ENCODE peak calls at places on chromosomes 3 and 15, in nine cellular contexts. One of them, this sample, is unnamed.

GRCh38 chr3:193974147-193974546 is 161.8 kb upstream of the HES1 start:
- DNase-seq in NCI-H1092 treated with DMSO at 0.1 percent for 48 hours: no peak
- DNase-seq in cerebellar nuclear complex: no peak
- DNase-seq in smooth muscle cell of the brain vasculature: no peak
- DNase-seq in cardiac fibroblast: no peak
- DNase-seq in islet precursor cell: peak; percentile 83
- DNase-seq in NAMALWA: no peak
- DNase-seq in HFFc6: peak; percentile 40
- DNase-seq in Peyer's patch: no peak
- DNase-seq in this sample: no peak

GRCh38 chr3:98596902-98597500 is 3.6 kb upstream of the CPOX start:
- DNase-seq in Peyer's patch: no peak
- DNase-seq in cerebellar nuclear complex: no peak
- DNase-seq in smooth muscle cell of the brain vasculature: no peak
- DNase-seq in cardiac fibroblast: peak; percentile 48
- DNase-seq in HFFc6: peak; percentile 39
- DNase-seq in NCI-H1092 treated with DMSO at 0.1 percent for 48 hours: no peak
- DNase-seq in NAMALWA: peak; percentile 82
- DNase-seq in islet precursor cell: no peak
- DNase-seq in this sample: peak; percentile 10

GRCh38 chr3:171347017-171347979 is 112.9 kb downstream of the TNIK start:
- DNase-seq in NCI-H1092 treated with DMSO at 0.1 percent for 48 hours: no peak
- DNase-seq in cerebellar nuclear complex: no peak
- DNase-seq in HFFc6: no peak
- DNase-seq in Peyer's patch: no peak
- DNase-seq in islet precursor cell: no peak
- DNase-seq in cardiac fibroblast: peak; percentile 71
- DNase-seq in smooth muscle cell of the brain vasculature: no peak
- DNase-seq in NAMALWA: peak; percentile 3
- DNase-seq in this sample: no peak

GRCh38 chr15:65533057-65533752 is 2.9 kb downstream of the HACD3 start:
- DNase-seq in islet precursor cell: no peak
- DNase-seq in HFFc6: no peak
- DNase-seq in cerebellar nuclear complex: no peak
- DNase-seq in NCI-H1092 treated with DMSO at 0.1 percent for 48 hours: no peak
- DNase-seq in smooth muscle cell of the brain vasculature: no peak
- DNase-seq in cardiac fibroblast: no peak
- DNase-seq in Peyer's patch: no peak
- DNase-seq in NAMALWA: no peak
- DNase-seq in this sample: no peak

GRCh38 chr3:72821170-72821781 is 27.0 kb downstream of the SHQ1 start:
- DNase-seq in cardiac fibroblast: peak; percentile 43
- DNase-seq in HFFc6: no peak
- DNase-seq in smooth muscle cell of the brain vasculature: no peak
- DNase-seq in cerebellar nuclear complex: no peak
- DNase-seq in NAMALWA: no peak
- DNase-seq in Peyer's patch: no peak
- DNase-seq in islet precursor cell: peak; percentile 57
- DNase-seq in NCI-H1092 treated with DMSO at 0.1 percent for 48 hours: no peak
- DNase-seq in this sample: peak; percentile 62

GRCh38 chr15:52789008-52789600 is 1.0 kb downstream of the ONECUT1 start:
- DNase-seq in NCI-H1092 treated with DMSO at 0.1 percent for 48 hours: no peak
- DNase-seq in cardiac fibroblast: no peak
- DNase-seq in cerebellar nuclear complex: no peak
- DNase-seq in smooth muscle cell of the brain vasculature: no peak
- DNase-seq in Peyer's patch: no peak
- DNase-seq in HFFc6: no peak
- DNase-seq in islet precursor cell: no peak
- DNase-seq in NAMALWA: no peak
- DNase-seq in this sample: no peak

GRCh38 chr15:100043069-100043641 is 298.6 kb downstream of the ADAMTS17 start:
- DNase-seq in NCI-H1092 treated with DMSO at 0.1 percent for 48 hours: no peak
- DNase-seq in islet precursor cell: no peak
- DNase-seq in Peyer's patch: no peak
- DNase-seq in cardiac fibroblast: peak; percentile 66
- DNase-seq in smooth muscle cell of the brain vasculature: peak; percentile 40
- DNase-seq in HFFc6: peak; percentile 19
- DNase-seq in cerebellar nuclear complex: no peak
- DNase-seq in NAMALWA: no peak
- DNase-seq in this sample: no peak

GRCh38 chr15:82159922-82160321 is 102.6 kb downstream of the EFL1 start:
- DNase-seq in NAMALWA: no peak
- DNase-seq in HFFc6: peak; percentile 100
- DNase-seq in cerebellar nuclear complex: no peak
- DNase-seq in NCI-H1092 treated with DMSO at 0.1 percent for 48 hours: no peak
- DNase-seq in cardiac fibroblast: peak; percentile 68
- DNase-seq in islet precursor cell: peak; percentile 96
- DNase-seq in smooth muscle cell of the brain vasculature: no peak
- DNase-seq in Peyer's patch: no peak
- DNase-seq in this sample: no peak

GRCh38 chr3:47394140-47394855 is 13.5 kb downstream of the PTPN23 start:
- DNase-seq in NAMALWA: no peak
- DNase-seq in smooth muscle cell of the brain vasculature: no peak
- DNase-seq in cardiac fibroblast: peak; percentile 51
- DNase-seq in cerebellar nuclear complex: no peak
- DNase-seq in islet precursor cell: peak; percentile 77
- DNase-seq in Peyer's patch: no peak
- DNase-seq in HFFc6: peak; percentile 25
- DNase-seq in NCI-H1092 treated with DMSO at 0.1 percent for 48 hours: no peak
- DNase-seq in this sample: no peak

GRCh38 chr15:64773606-64774555 is 1.5 kb downstream of the RBPMS2 start:
- DNase-seq in HFFc6: no peak
- DNase-seq in NCI-H1092 treated with DMSO at 0.1 percent for 48 hours: no peak
- DNase-seq in NAMALWA: no peak
- DNase-seq in Peyer's patch: no peak
- DNase-seq in islet precursor cell: peak; percentile 77
- DNase-seq in smooth muscle cell of the brain vasculature: no peak
- DNase-seq in cardiac fibroblast: no peak
- DNase-seq in cerebellar nuclear complex: no peak
- DNase-seq in this sample: no peak

GRCh38 chr3:193711964-193712598 is 119.1 kb downstream of the OPA1 start:
- DNase-seq in smooth muscle cell of the brain vasculature: no peak
- DNase-seq in NCI-H1092 treated with DMSO at 0.1 percent for 48 hours: peak; percentile 97
- DNase-seq in cardiac fibroblast: no peak
- DNase-seq in HFFc6: no peak
- DNase-seq in cerebellar nuclear complex: no peak
- DNase-seq in islet precursor cell: no peak
- DNase-seq in NAMALWA: no peak
- DNase-seq in Peyer's patch: no peak
- DNase-seq in this sample: peak; percentile 99

GRCh38 chr15:38688096-38688495 is 123.5 kb upstream of the RASGRP1 start:
- DNase-seq in islet precursor cell: no peak
- DNase-seq in NAMALWA: no peak
- DNase-seq in cardiac fibroblast: no peak
- DNase-seq in Peyer's patch: no peak
- DNase-seq in NCI-H1092 treated with DMSO at 0.1 percent for 48 hours: no peak
- DNase-seq in smooth muscle cell of the brain vasculature: no peak
- DNase-seq in cerebellar nuclear complex: no peak
- DNase-seq in HFFc6: no peak
- DNase-seq in this sample: no peak

GRCh38 chr15:69474291-69474690 is 21.7 kb downstream of the RPLP1 start:
- DNase-seq in smooth muscle cell of the brain vasculature: no peak
- DNase-seq in NCI-H1092 treated with DMSO at 0.1 percent for 48 hours: no peak
- DNase-seq in cardiac fibroblast: no peak
- DNase-seq in Peyer's patch: no peak
- DNase-seq in NAMALWA: no peak
- DNase-seq in HFFc6: peak; percentile 69
- DNase-seq in cerebellar nuclear complex: no peak
- DNase-seq in islet precursor cell: peak; percentile 53
- DNase-seq in this sample: no peak

GRCh38 chr3:65883614-65884013 is 155.1 kb downstream of the MAGI1 start:
- DNase-seq in cardiac fibroblast: peak; percentile 43
- DNase-seq in smooth muscle cell of the brain vasculature: no peak
- DNase-seq in NAMALWA: no peak
- DNase-seq in HFFc6: peak; percentile 10
- DNase-seq in cerebellar nuclear complex: no peak
- DNase-seq in NCI-H1092 treated with DMSO at 0.1 percent for 48 hours: peak; percentile 35
- DNase-seq in Peyer's patch: no peak
- DNase-seq in islet precursor cell: no peak
- DNase-seq in this sample: peak; percentile 80

GRCh38 chr3:61736506-61736905 is 175.1 kb downstream of the PTPRG start:
- DNase-seq in cardiac fibroblast: no peak
- DNase-seq in cerebellar nuclear complex: no peak
- DNase-seq in NAMALWA: no peak
- DNase-seq in HFFc6: no peak
- DNase-seq in smooth muscle cell of the brain vasculature: no peak
- DNase-seq in NCI-H1092 treated with DMSO at 0.1 percent for 48 hours: no peak
- DNase-seq in islet precursor cell: no peak
- DNase-seq in Peyer's patch: no peak
- DNase-seq in this sample: no peak

GRCh38 chr15:49024840-49025239 is 21.4 kb downstream of the SECISBP2L start:
- DNase-seq in smooth muscle cell of the brain vasculature: no peak
- DNase-seq in NCI-H1092 treated with DMSO at 0.1 percent for 48 hours: no peak
- DNase-seq in cerebellar nuclear complex: no peak
- DNase-seq in Peyer's patch: no peak
- DNase-seq in islet precursor cell: no peak
- DNase-seq in HFFc6: no peak
- DNase-seq in cardiac fibroblast: no peak
- DNase-seq in NAMALWA: no peak
- DNase-seq in this sample: no peak

GRCh38 chr3:127038476-127038875 is 55.6 kb downstream of the PLXNA1 start:
- DNase-seq in islet precursor cell: no peak
- DNase-seq in cerebellar nuclear complex: no peak
- DNase-seq in smooth muscle cell of the brain vasculature: no peak
- DNase-seq in Peyer's patch: no peak
- DNase-seq in NCI-H1092 treated with DMSO at 0.1 percent for 48 hours: no peak
- DNase-seq in HFFc6: no peak
- DNase-seq in NAMALWA: no peak
- DNase-seq in cardiac fibroblast: no peak
- DNase-seq in this sample: no peak

GRCh38 chr3:61841111-61841845 is 279.9 kb downstream of the PTPRG start:
- DNase-seq in NAMALWA: no peak
- DNase-seq in NCI-H1092 treated with DMSO at 0.1 percent for 48 hours: no peak
- DNase-seq in smooth muscle cell of the brain vasculature: peak; percentile 51
- DNase-seq in cardiac fibroblast: peak; percentile 85
- DNase-seq in cerebellar nuclear complex: no peak
- DNase-seq in islet precursor cell: no peak
- DNase-seq in Peyer's patch: no peak
- DNase-seq in HFFc6: no peak
- DNase-seq in this sample: no peak

GRCh38 chr3:38616658-38617057 is 32.8 kb downstream of the SCN5A start:
- DNase-seq in Peyer's patch: no peak
- DNase-seq in NCI-H1092 treated with DMSO at 0.1 percent for 48 hours: no peak
- DNase-seq in smooth muscle cell of the brain vasculature: no peak
- DNase-seq in NAMALWA: no peak
- DNase-seq in cardiac fibroblast: no peak
- DNase-seq in HFFc6: no peak
- DNase-seq in islet precursor cell: no peak
- DNase-seq in cerebellar nuclear complex: no peak
- DNase-seq in this sample: no peak

GRCh38 chr3:108882762-108883161 is 60.2 kb downstream of the TRAT1 start:
- DNase-seq in cardiac fibroblast: no peak
- DNase-seq in HFFc6: no peak
- DNase-seq in NCI-H1092 treated with DMSO at 0.1 percent for 48 hours: no peak
- DNase-seq in NAMALWA: no peak
- DNase-seq in Peyer's patch: no peak
- DNase-seq in smooth muscle cell of the brain vasculature: no peak
- DNase-seq in islet precursor cell: no peak
- DNase-seq in cerebellar nuclear complex: no peak
- DNase-seq in this sample: no peak

GRCh38 chr3:161508852-161509477 is 12.4 kb downstream of the OTOL1 start:
- DNase-seq in cerebellar nuclear complex: no peak
- DNase-seq in HFFc6: peak; percentile 0
- DNase-seq in islet precursor cell: no peak
- DNase-seq in Peyer's patch: no peak
- DNase-seq in smooth muscle cell of the brain vasculature: no peak
- DNase-seq in NAMALWA: peak; percentile 53
- DNase-seq in cardiac fibroblast: peak; percentile 2
- DNase-seq in NCI-H1092 treated with DMSO at 0.1 percent for 48 hours: peak; percentile 33
- DNase-seq in this sample: no peak

GRCh38 chr3:26029323-26029722 is 239.4 kb downstream of the OXSM start:
- DNase-seq in NAMALWA: no peak
- DNase-seq in cardiac fibroblast: no peak
- DNase-seq in smooth muscle cell of the brain vasculature: no peak
- DNase-seq in NCI-H1092 treated with DMSO at 0.1 percent for 48 hours: no peak
- DNase-seq in HFFc6: no peak
- DNase-seq in islet precursor cell: no peak
- DNase-seq in cerebellar nuclear complex: no peak
- DNase-seq in Peyer's patch: no peak
- DNase-seq in this sample: no peak

GRCh38 chr15:83436513-83437158 is 10.5 kb upstream of the SH3GL3 start:
- DNase-seq in HFFc6: peak; percentile 55
- DNase-seq in islet precursor cell: peak; percentile 56
- DNase-seq in NAMALWA: peak; percentile 49
- DNase-seq in cerebellar nuclear complex: no peak
- DNase-seq in NCI-H1092 treated with DMSO at 0.1 percent for 48 hours: no peak
- DNase-seq in Peyer's patch: no peak
- DNase-seq in cardiac fibroblast: peak; percentile 76
- DNase-seq in smooth muscle cell of the brain vasculature: peak; percentile 10
- DNase-seq in this sample: no peak

GRCh38 chr15:68809517-68809916 is 11.2 kb downstream of the ANP32A start:
- DNase-seq in cerebellar nuclear complex: no peak
- DNase-seq in Peyer's patch: no peak
- DNase-seq in NAMALWA: no peak
- DNase-seq in HFFc6: no peak
- DNase-seq in cardiac fibroblast: no peak
- DNase-seq in NCI-H1092 treated with DMSO at 0.1 percent for 48 hours: no peak
- DNase-seq in smooth muscle cell of the brain vasculature: no peak
- DNase-seq in islet precursor cell: peak; percentile 22
- DNase-seq in this sample: no peak

GRCh38 chr3:194690501-194691372 is 5.1 kb downstream of the FAM43A start:
- DNase-seq in cerebellar nuclear complex: no peak
- DNase-seq in smooth muscle cell of the brain vasculature: no peak
- DNase-seq in NCI-H1092 treated with DMSO at 0.1 percent for 48 hours: no peak
- DNase-seq in islet precursor cell: no peak
- DNase-seq in Peyer's patch: no peak
- DNase-seq in cardiac fibroblast: peak; percentile 29
- DNase-seq in HFFc6: no peak
- DNase-seq in NAMALWA: peak; percentile 64
- DNase-seq in this sample: peak; percentile 51

GRCh38 chr3:38649500-38650247 is at the start of gene SCN5A:
- DNase-seq in smooth muscle cell of the brain vasculature: no peak
- DNase-seq in islet precursor cell: peak; percentile 82
- DNase-seq in HFFc6: no peak
- DNase-seq in cerebellar nuclear complex: no peak
- DNase-seq in cardiac fibroblast: peak; percentile 28
- DNase-seq in Peyer's patch: peak; percentile 10
- DNase-seq in NAMALWA: no peak
- DNase-seq in NCI-H1092 treated with DMSO at 0.1 percent for 48 hours: no peak
- DNase-seq in this sample: peak; percentile 38

GRCh38 chr15:65304393-65305143 is at the start of gene RNU5B-1:
- DNase-seq in Peyer's patch: peak; percentile 44
- DNase-seq in NCI-H1092 treated with DMSO at 0.1 percent for 48 hours: peak; percentile 95
- DNase-seq in NAMALWA: peak; percentile 100
- DNase-seq in islet precursor cell: peak; percentile 96
- DNase-seq in HFFc6: peak; percentile 100
- DNase-seq in smooth muscle cell of the brain vasculature: peak; percentile 85
- DNase-seq in cerebellar nuclear complex: peak; percentile 85
- DNase-seq in cardiac fibroblast: peak; percentile 97
- DNase-seq in this sample: peak; percentile 81

GRCh38 chr3:40990062-40990456 is 209.2 kb upstream of the CTNNB1 start:
- DNase-seq in cerebellar nuclear complex: no peak
- DNase-seq in islet precursor cell: no peak
- DNase-seq in HFFc6: no peak
- DNase-seq in NCI-H1092 treated with DMSO at 0.1 percent for 48 hours: no peak
- DNase-seq in smooth muscle cell of the brain vasculature: no peak
- DNase-seq in NAMALWA: no peak
- DNase-seq in cardiac fibroblast: no peak
- DNase-seq in Peyer's patch: no peak
- DNase-seq in this sample: no peak